ENCODE peak calls at places on chromosome 4, in six cellular contexts. I is stimulated activated naive CD8-positive, alpha-beta T cell treated with anti-CD3 and anti-CD28 coated beads, Interleukin-15, Interleukin-2, amounts not matched to agents 100 U/mL and 50 U/mL, for 24 hours; B is testis; V is EL; S is Right ventricle myocardium inferior; Y is activated CD8-positive, alpha-beta memory T cell treated with anti-CD3 and anti-CD28 coated beads for 48 hours. F is an unnamed sample.

GRCh38 chr4:139736257-139736626 is 70.6 kb downstream of the MGST2 start:
- DNase-seq in I (peak), B (no peak), V (no peak), S (no peak), Y (no peak), F (peak)

GRCh38 chr4:118981839-118982381 is 93.3 kb downstream of the SYNPO2 start:
- DNase-seq in I (peak), B (peak), V (peak), S (peak), Y (no peak), F (peak)

GRCh38 chr4:77177196-77177595 is 20.2 kb downstream of the CCNG2 start:
- DNase-seq in I (no peak), B (no peak), V (no peak), S (no peak), Y (no peak), F (no peak)

GRCh38 chr4:152479428-152480026 is 56.4 kb downstream of the FBXW7 start:
- DNase-seq in I (no peak), B (no peak), V (peak), S (no peak), Y (no peak), F (no peak)

GRCh38 chr4:37827030-37827705 is 682 bp downstream of the PGM2 start:
- DNase-seq in I (no peak), B (peak), V (peak), S (peak), Y (no peak), F (peak)

GRCh38 chr4:87633239-87633638 is 16.8 kb upstream of the DMP1 start:
- DNase-seq in I (no peak), B (no peak), V (peak), S (no peak), Y (no peak), F (no peak)

GRCh38 chr4:122855491-122855890 is 28.9 kb downstream of the FGF2 start:
- DNase-seq in I (no peak), B (no peak), V (no peak), S (no peak), Y (no peak), F (no peak)

GRCh38 chr4:5572114-5572513 is 136.2 kb downstream of the EVC2 start:
- DNase-seq in I (no peak), B (no peak), V (no peak), S (no peak), Y (no peak), F (no peak)

GRCh38 chr4:23061431-23061830 is 368.7 kb downstream of the GBA3 start:
- DNase-seq in I (no peak), B (no peak), V (no peak), S (no peak), Y (no peak), F (no peak)

GRCh38 chr4:97493815-97494518 is 649.3 kb downstream of the STPG2 start:
- DNase-seq in I (no peak), B (no peak), V (no peak), S (no peak), Y (no peak), F (no peak)

GRCh38 chr4:55018521-55018920 is 106.9 kb downstream of the KDR start:
- DNase-seq in I (no peak), B (no peak), V (peak), S (no peak), Y (no peak), F (no peak)

GRCh38 chr4:147599764-147600163 is 17.4 kb upstream of the TMEM184C start:
- DNase-seq in I (no peak), B (no peak), V (peak), S (no peak), Y (no peak), F (no peak)

GRCh38 chr4:145389566-145389965 is 92.1 kb upstream of the SMAD1 start:
- DNase-seq in I (no peak), B (no peak), V (no peak), S (no peak), Y (no peak), F (no peak)

GRCh38 chr4:16609170-16609758 is 289.2 kb downstream of the LDB2 start:
- DNase-seq in I (no peak), B (no peak), V (no peak), S (no peak), Y (no peak), F (no peak)

GRCh38 chr4:157701695-157701994 is 471.2 kb downstream of the GASK1B start:
- DNase-seq in I (no peak), B (no peak), V (peak), S (no peak), Y (no peak), F (no peak)

GRCh38 chr4:1576200-1576960 is 107.7 kb downstream of the FAM53A start:
- DNase-seq in I (no peak), B (no peak), V (no peak), S (peak), Y (no peak), F (no peak)

GRCh38 chr4:155906554-155907247 is 3.2 kb downstream of the TDO2 start:
- DNase-seq in I (no peak), B (no peak), V (peak), S (no peak), Y (no peak), F (no peak)

GRCh38 chr4:127113852-127114362 is 518.9 kb upstream of the INTU start:
- DNase-seq in I (no peak), B (no peak), V (no peak), S (no peak), Y (no peak), F (no peak)

GRCh38 chr4:24637173-24637572 is 52.8 kb upstream of the DHX15 start:
- DNase-seq in I (no peak), B (peak), V (no peak), S (no peak), Y (no peak), F (no peak)

GRCh38 chr4:118883861-118884260 is 4.8 kb upstream of the SYNPO2 start:
- DNase-seq in I (no peak), B (no peak), V (no peak), S (no peak), Y (no peak), F (no peak)

GRCh38 chr4:24809376-24809775 is 14.0 kb downstream of the SOD3 start:
- DNase-seq in I (no peak), B (no peak), V (no peak), S (no peak), Y (no peak), F (no peak)

GRCh38 chr4:169201144-169202124 is 69.3 kb downstream of the SH3RF1 start:
- DNase-seq in I (no peak), B (peak), V (no peak), S (no peak), Y (no peak), F (no peak)

GRCh38 chr4:74098628-74098995 is 383 bp downstream of the CXCL2 start:
- DNase-seq in I (no peak), B (no peak), V (no peak), S (peak), Y (no peak), F (no peak)

GRCh38 chr4:88591787-88592599 is at the start of gene HERC3:
- DNase-seq in I (peak), B (peak), V (peak), S (peak), Y (peak), F (peak)

GRCh38 chr4:97910005-97910404 is 233.3 kb downstream of the STPG2 start:
- DNase-seq in I (no peak), B (no peak), V (no peak), S (no peak), Y (no peak), F (no peak)

GRCh38 chr4:107148922-107149321 is 112.8 kb upstream of the DKK2 start:
- DNase-seq in I (no peak), B (no peak), V (no peak), S (no peak), Y (no peak), F (no peak)

GRCh38 chr4:169604131-169604900 is 8.1 kb downstream of the NEK1 start:
- DNase-seq in I (no peak), B (no peak), V (peak), S (no peak), Y (no peak), F (peak)

GRCh38 chr4:41940834-41941233 is 5.6 kb downstream of the TMEM33 start:
- DNase-seq in I (no peak), B (no peak), V (no peak), S (no peak), Y (no peak), F (no peak)

GRCh38 chr4:99947608-99948007 is 1.2 kb upstream of the DNAJB14 start:
- DNase-seq in I (no peak), B (no peak), V (no peak), S (no peak), Y (no peak), F (no peak)

GRCh38 chr4:153506972-153507678 is 41.0 kb downstream of the TMEM131L start:
- DNase-seq in I (no peak), B (no peak), V (no peak), S (no peak), Y (no peak), F (no peak)

GRCh38 chr4:87317527-87317926 is 5.2 kb downstream of the HSD17B13 start:
- DNase-seq in I (no peak), B (no peak), V (no peak), S (no peak), Y (no peak), F (no peak)

GRCh38 chr4:173698557-173699262 is 168.7 kb upstream of the HAND2 start:
- DNase-seq in I (no peak), B (peak), V (no peak), S (peak), Y (no peak), F (no peak)

GRCh38 chr4:81493895-81494490 is 22.3 kb upstream of the RASGEF1B start:
- DNase-seq in I (no peak), B (no peak), V (no peak), S (no peak), Y (no peak), F (no peak)

GRCh38 chr4:158111241-158111640 is 61.6 kb downstream of the GASK1B start:
- DNase-seq in I (no peak), B (no peak), V (no peak), S (no peak), Y (no peak), F (no peak)

GRCh38 chr4:2891294-2891693 is 47.6 kb downstream of the ADD1 start:
- DNase-seq in I (no peak), B (no peak), V (peak), S (no peak), Y (no peak), F (no peak)

F was measured in activated CD4-positive, alpha-beta memory T cell treated with anti-CD3 and anti-CD28 coated beads for 36 hours.